ENCODE peak calls at places on chromosomes 16 and 17, in five cellular contexts. One of them, this sample, is unnamed.

GRCh38 chr16:72858611-72859493 is 189.1 kb downstream of the ZFHX3 start:
- DNase-seq in A549: no peak
- DNase-seq in H1: no peak
- DNase-seq in GM12878: no peak
- DNase-seq in K562: no peak
- DNase-seq in this sample: no peak

GRCh38 chr17:74923538-74924249 is 379 bp upstream of the OTOP2 start:
- DNase-seq in A549: peak
- DNase-seq in H1: peak
- DNase-seq in GM12878: no peak
- DNase-seq in K562: peak
- DNase-seq in this sample: no peak

GRCh38 chr16:49537924-49538455 is 164.4 kb downstream of the C16orf78 start:
- DNase-seq in A549: no peak
- DNase-seq in H1: no peak
- DNase-seq in GM12878: no peak
- DNase-seq in K562: no peak
- DNase-seq in this sample: no peak

GRCh38 chr16:46961373-46962353 is 11.8 kb downstream of the DNAJA2 start:
- DNase-seq in A549: no peak
- DNase-seq in H1: no peak
- DNase-seq in GM12878: no peak
- DNase-seq in K562: no peak
- DNase-seq in this sample: no peak

GRCh38 chr16:88530858-88531203 is 39.4 kb upstream of the ZC3H18 start:
- DNase-seq in A549: no peak
- DNase-seq in H1: no peak
- DNase-seq in GM12878: no peak
- DNase-seq in K562: peak
- DNase-seq in this sample: no peak

GRCh38 chr17:48100591-48101011 is 677 bp downstream of the CBX1 start:
- DNase-seq in A549: peak
- DNase-seq in H1: peak
- DNase-seq in GM12878: no peak
- DNase-seq in K562: peak
- DNase-seq in this sample: peak

GRCh38 chr17:63698886-63699637 is 863 bp downstream of the LIMD2 start:
- DNase-seq in A549: no peak
- DNase-seq in H1: peak
- DNase-seq in GM12878: peak
- DNase-seq in K562: no peak
- DNase-seq in this sample: peak

GRCh38 chr16:85592700-85593502 is 20.2 kb upstream of the GSE1 start:
- DNase-seq in A549: no peak
- DNase-seq in H1: no peak
- DNase-seq in GM12878: no peak
- DNase-seq in K562: peak
- DNase-seq in this sample: no peak

GRCh38 chr17:44965491-44966234 is 2.4 kb downstream of the C1QL1 start:
- DNase-seq in A549: no peak
- DNase-seq in H1: no peak
- DNase-seq in GM12878: no peak
- DNase-seq in K562: no peak
- DNase-seq in this sample: no peak

GRCh38 chr16:83258366-83258765 is 549.4 kb upstream of the HSBP1 start:
- DNase-seq in A549: no peak
- DNase-seq in H1: no peak
- DNase-seq in GM12878: no peak
- DNase-seq in K562: no peak
- DNase-seq in this sample: no peak

GRCh38 chr16:82152192-82152591 is 17.8 kb downstream of the MPHOSPH6 start:
- DNase-seq in A549: no peak
- DNase-seq in H1: no peak
- DNase-seq in GM12878: no peak
- DNase-seq in K562: no peak
- DNase-seq in this sample: no peak

GRCh38 chr16:53100889-53101288 is 46.1 kb downstream of the CHD9 start:
- DNase-seq in A549: no peak
- DNase-seq in H1: no peak
- DNase-seq in GM12878: no peak
- DNase-seq in K562: no peak
- DNase-seq in this sample: no peak

GRCh38 chr17:29593546-29594440 is 861 bp downstream of the ANKRD13B start:
- DNase-seq in A549: peak
- DNase-seq in H1: peak
- DNase-seq in GM12878: no peak
- DNase-seq in K562: peak
- DNase-seq in this sample: no peak

GRCh38 chr17:63126607-63127006 is 160.6 kb downstream of the TANC2 start:
- DNase-seq in A549: no peak
- DNase-seq in H1: no peak
- DNase-seq in GM12878: no peak
- DNase-seq in K562: no peak
- DNase-seq in this sample: no peak

GRCh38 chr17:48960834-48961515 is 7.4 kb downstream of the GIP start:
- DNase-seq in A549: peak
- DNase-seq in H1: peak
- DNase-seq in GM12878: no peak
- DNase-seq in K562: peak
- DNase-seq in this sample: peak

GRCh38 chr17:68909066-68909465 is 46.1 kb downstream of the ABCA8 start:
- DNase-seq in A549: peak
- DNase-seq in H1: no peak
- DNase-seq in GM12878: peak
- DNase-seq in K562: peak
- DNase-seq in this sample: peak

GRCh38 chr16:66399031-66399430 is 28.1 kb upstream of the BEAN1 start:
- DNase-seq in A549: no peak
- DNase-seq in H1: no peak
- DNase-seq in GM12878: no peak
- DNase-seq in K562: no peak
- DNase-seq in this sample: no peak

GRCh38 chr17:42178817-42179216 is 2.1 kb downstream of the KCNH4 start:
- DNase-seq in A549: no peak
- DNase-seq in H1: no peak
- DNase-seq in GM12878: no peak
- DNase-seq in K562: no peak
- DNase-seq in this sample: no peak

GRCh38 chr17:57553991-57554825 is 190.9 kb downstream of the CCDC182 start:
- DNase-seq in A549: peak
- DNase-seq in H1: no peak
- DNase-seq in GM12878: no peak
- DNase-seq in K562: peak
- DNase-seq in this sample: no peak

GRCh38 chr16:30335598-30336474 is 19.3 kb downstream of the CD2BP2 start:
- DNase-seq in A549: no peak
- DNase-seq in H1: no peak
- DNase-seq in GM12878: peak
- DNase-seq in K562: peak
- DNase-seq in this sample: peak

GRCh38 chr17:71484546-71484945 is 636.3 kb upstream of the SOX9 start:
- DNase-seq in A549: no peak
- DNase-seq in H1: no peak
- DNase-seq in GM12878: no peak
- DNase-seq in K562: no peak
- DNase-seq in this sample: no peak

GRCh38 chr17:3037259-3037658 is 26.1 kb downstream of the OR1D5 start:
- DNase-seq in A549: no peak
- DNase-seq in H1: no peak
- DNase-seq in GM12878: no peak
- DNase-seq in K562: no peak
- DNase-seq in this sample: no peak

GRCh38 chr17:13635951-13636350 is 34.2 kb upstream of the HS3ST3A1 start:
- DNase-seq in A549: no peak
- DNase-seq in H1: no peak
- DNase-seq in GM12878: no peak
- DNase-seq in K562: no peak
- DNase-seq in this sample: no peak

GRCh38 chr17:4074831-4075495 is 67.9 kb downstream of the ZZEF1 start:
- DNase-seq in A549: peak
- DNase-seq in H1: no peak
- DNase-seq in GM12878: peak
- DNase-seq in K562: peak
- DNase-seq in this sample: peak

GRCh38 chr17:83084621-83085056 is 5.2 kb downstream of the METRNL start:
- DNase-seq in A549: no peak
- DNase-seq in H1: no peak
- DNase-seq in GM12878: no peak
- DNase-seq in K562: no peak
- DNase-seq in this sample: no peak

GRCh38 chr16:48622456-48623303 is 12.7 kb upstream of the N4BP1 start:
- DNase-seq in A549: no peak
- DNase-seq in H1: no peak
- DNase-seq in GM12878: no peak
- DNase-seq in K562: no peak
- DNase-seq in this sample: no peak

GRCh38 chr17:13600475-13601316 is 1.0 kb downstream of the HS3ST3A1 start:
- DNase-seq in A549: no peak
- DNase-seq in H1: peak
- DNase-seq in GM12878: no peak
- DNase-seq in K562: peak
- DNase-seq in this sample: no peak

GRCh38 chr16:51392651-51393187 is 241.6 kb upstream of the SALL1 start:
- DNase-seq in A549: no peak
- DNase-seq in H1: peak
- DNase-seq in GM12878: no peak
- DNase-seq in K562: no peak
- DNase-seq in this sample: no peak

GRCh38 chr17:3535253-3535995 is 22.2 kb downstream of the TRPV3 start:
- DNase-seq in A549: peak
- DNase-seq in H1: peak
- DNase-seq in GM12878: no peak
- DNase-seq in K562: peak
- DNase-seq in this sample: no peak

GRCh38 chr17:35314415-35315216 is 58.8 kb downstream of the SLFN11 start:
- DNase-seq in A549: peak
- DNase-seq in H1: peak
- DNase-seq in GM12878: no peak
- DNase-seq in K562: no peak
- DNase-seq in this sample: no peak

GRCh38 chr17:79363552-79364275 is 247.1 kb downstream of the RBFOX3 start:
- DNase-seq in A549: no peak
- DNase-seq in H1: no peak
- DNase-seq in GM12878: no peak
- DNase-seq in K562: no peak
- DNase-seq in this sample: no peak

GRCh38 chr17:32192379-32192778 is 50.1 kb downstream of the RHOT1 start:
- DNase-seq in A549: no peak
- DNase-seq in H1: no peak
- DNase-seq in GM12878: no peak
- DNase-seq in K562: no peak
- DNase-seq in this sample: no peak

GRCh38 chr16:81723098-81723723 is 55.9 kb upstream of the PLCG2 start:
- DNase-seq in A549: peak
- DNase-seq in H1: no peak
- DNase-seq in GM12878: peak
- DNase-seq in K562: peak
- DNase-seq in this sample: peak

GRCh38 chr16:50401355-50401754 is 32.6 kb upstream of the BRD7 start:
- DNase-seq in A549: no peak
- DNase-seq in H1: no peak
- DNase-seq in GM12878: no peak
- DNase-seq in K562: no peak
- DNase-seq in this sample: no peak

DNA sequence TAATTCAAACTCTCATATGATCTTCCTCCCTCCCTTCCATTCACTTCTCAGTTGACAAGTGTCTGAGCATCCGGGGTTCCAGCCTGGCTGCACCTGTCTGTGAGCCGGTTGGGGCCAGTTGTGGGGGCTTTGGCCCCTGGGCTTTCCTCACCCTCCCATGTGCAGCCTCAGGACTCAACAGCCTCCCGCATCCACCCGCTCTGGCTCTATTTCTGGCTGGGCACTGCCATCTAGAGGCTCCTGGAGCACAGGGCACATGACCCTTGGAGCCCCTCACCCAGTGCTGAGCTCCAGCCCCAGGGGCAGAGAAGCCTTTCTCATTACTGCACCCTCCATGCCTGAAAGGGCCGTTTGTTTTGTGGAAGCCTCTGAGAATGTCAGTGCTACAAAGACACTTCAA is 43.3 kb downstream of the HAPSTR1 start:
- DNase-seq in A549: peak
- DNase-seq in H1: peak
- DNase-seq in GM12878: no peak
- DNase-seq in K562: peak
- DNase-seq in this sample: peak
- TF ChIP-seq KDM1A in A549: no peak
- TF ChIP-seq KDM1A in H1: peak
- TF ChIP-seq KDM1A in GM12878: no peak
- TF ChIP-seq KDM1A in K562: no peak
- TF ChIP-seq KDM1A in this sample: no peak

DNA sequence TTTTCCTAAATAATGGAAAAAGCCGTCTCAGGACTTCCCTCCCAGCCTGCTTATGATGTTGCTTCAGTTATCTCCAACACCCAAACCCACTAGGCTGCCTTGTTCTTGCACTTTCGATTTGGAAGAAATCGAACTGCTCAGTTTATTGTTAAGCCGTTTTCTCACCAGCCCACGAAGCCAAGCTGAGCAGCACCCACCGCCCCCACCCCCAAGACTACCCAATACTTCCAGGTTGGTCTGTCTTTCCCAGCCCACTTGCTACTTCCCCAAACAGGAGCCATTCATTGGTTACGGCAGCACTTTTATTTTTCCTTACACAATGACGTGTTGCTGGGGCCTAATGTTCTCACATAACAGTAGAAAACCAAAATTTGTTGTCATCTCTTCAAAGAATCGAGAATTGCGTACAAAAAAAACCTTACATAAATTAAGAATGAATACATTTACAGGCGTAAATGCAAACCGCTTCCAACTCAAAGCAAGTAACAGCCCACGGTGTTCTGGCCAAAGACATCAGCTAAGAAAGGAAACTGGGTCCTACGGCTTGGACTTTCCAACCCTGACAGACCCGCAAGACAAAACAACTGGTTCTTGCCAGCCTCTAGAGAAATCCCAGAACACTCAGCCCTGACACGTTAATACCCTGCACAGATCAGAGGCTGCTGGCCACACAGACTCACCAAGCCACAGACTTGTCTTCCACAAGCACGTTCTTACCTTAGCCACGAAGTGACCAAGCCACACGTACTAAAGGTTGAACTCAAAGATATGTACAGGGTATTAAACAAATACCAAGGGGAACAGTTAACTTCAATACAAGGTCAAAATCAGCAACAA is 2.7 kb downstream of the ACTG1 start:
- DNase-seq in A549: peak
- DNase-seq in H1: no peak
- DNase-seq in GM12878: no peak
- DNase-seq in K562: no peak
- DNase-seq in this sample: no peak
- TF ChIP-seq KDM1A in A549: no peak
- TF ChIP-seq KDM1A in H1: no peak
- TF ChIP-seq KDM1A in GM12878: no peak
- TF ChIP-seq KDM1A in K562: no peak
- TF ChIP-seq KDM1A in this sample: no peak

GRCh38 chr17:14790518-14790917 is 474.6 kb downstream of the PMP22 start:
- DNase-seq in A549: no peak
- DNase-seq in H1: no peak
- DNase-seq in GM12878: no peak
- DNase-seq in K562: no peak
- DNase-seq in this sample: no peak
- TF ChIP-seq KDM1A in A549: no peak
- TF ChIP-seq KDM1A in H1: no peak
- TF ChIP-seq KDM1A in GM12878: no peak
- TF ChIP-seq KDM1A in K562: no peak
- TF ChIP-seq KDM1A in this sample: no peak

GRCh38 chr16:57132470-57132869 is 40.1 kb downstream of the CPNE2 start:
- DNase-seq in A549: no peak
- DNase-seq in H1: no peak
- DNase-seq in GM12878: no peak
- DNase-seq in K562: no peak
- DNase-seq in this sample: peak
- TF ChIP-seq KDM1A in A549: no peak
- TF ChIP-seq KDM1A in H1: no peak
- TF ChIP-seq KDM1A in GM12878: no peak
- TF ChIP-seq KDM1A in K562: no peak
- TF ChIP-seq KDM1A in this sample: no peak

This sample was measured in HepG2.